ENCODE peak calls at places on chromosome 12, in five cellular contexts. E, W, L, B and T are unnamed samples.

GRCh38 chr12:23729354-23729753 is 220.1 kb downstream of the SOX5 start:
- DNase-seq in E (no peak), W (no peak), L (no peak), B (no peak), T (no peak)

GRCh38 chr12:58253663-58254062 is 312.3 kb downstream of the ATP23 start:
- DNase-seq in E (peak; percentile 66), W (no peak), L (no peak), B (no peak), T (no peak)

GRCh38 chr12:720231-720941 is 32.0 kb upstream of the WNK1 start:
- DNase-seq in E (no peak), W (no peak), L (no peak), B (no peak), T (no peak)

GRCh38 chr12:43069768-43070221 is 480.2 kb upstream of the PRICKLE1 start:
- DNase-seq in E (peak; percentile 55), W (no peak), L (no peak), B (no peak), T (no peak)

GRCh38 chr12:26434299-26434915 is 239.0 kb downstream of the SSPN start:
- DNase-seq in E (peak; percentile 75), W (peak; percentile 10), L (peak; percentile 71), B (no peak), T (peak; percentile 41)

GRCh38 chr12:53530920-53531319 is 23.6 kb upstream of the NPFF start:
- DNase-seq in E (peak; percentile 72), W (no peak), L (no peak), B (no peak), T (no peak)

GRCh38 chr12:52186135-52186840 is 5.5 kb downstream of the KRT80 start:
- DNase-seq in E (peak; percentile 88), W (no peak), L (no peak), B (no peak), T (no peak)

GRCh38 chr12:74980510-74980909 is 229.1 kb downstream of the KCNC2 start:
- DNase-seq in E (no peak), W (no peak), L (no peak), B (no peak), T (no peak)

GRCh38 chr12:26369588-26369987 is 174.2 kb downstream of the SSPN start:
- DNase-seq in E (peak; percentile 86), W (no peak), L (peak; percentile 63), B (no peak), T (no peak)

GRCh38 chr12:45893240-45893639 is 97.1 kb downstream of the SCAF11 start:
- DNase-seq in E (peak; percentile 8), W (no peak), L (peak; percentile 73), B (no peak), T (no peak)

GRCh38 chr12:92445253-92446081 is 257.3 kb upstream of the PLEKHG7 start:
- DNase-seq in E (no peak), W (peak; percentile 47), L (no peak), B (no peak), T (no peak)

GRCh38 chr12:563250-563781 is 99.9 kb downstream of the NINJ2 start:
- DNase-seq in E (no peak), W (no peak), L (no peak), B (no peak), T (no peak)

GRCh38 chr12:96177013-96177412 is 17.2 kb upstream of the ELK3 start:
- DNase-seq in E (peak; percentile 79), W (no peak), L (no peak), B (no peak), T (no peak)

GRCh38 chr12:59185291-59185690 is 265.0 kb upstream of the LRIG3 start:
- DNase-seq in E (no peak), W (no peak), L (no peak), B (no peak), T (no peak)

GRCh38 chr12:56682323-56682722 is 5.8 kb downstream of the PTGES3 start:
- DNase-seq in E (no peak), W (no peak), L (no peak), B (no peak), T (no peak)

GRCh38 chr12:116916714-116917114 is 6.0 kb downstream of the FBXW8 start:
- DNase-seq in E (peak; percentile 78), W (peak; percentile 9), L (no peak), B (no peak), T (no peak)

GRCh38 chr12:114166360-114166759 is 200.2 kb upstream of the RBM19 start:
- DNase-seq in E (peak; percentile 83), W (no peak), L (peak; percentile 82), B (no peak), T (peak; percentile 62)

GRCh38 chr12:37548266-37548805 is 768.2 kb upstream of the ALG10B start:
- DNase-seq in E (no peak), W (no peak), L (no peak), B (no peak), T (no peak)

GRCh38 chr12:124651508-124652273 is 84.3 kb upstream of the NCOR2 start:
- DNase-seq in E (peak; percentile 70), W (no peak), L (no peak), B (no peak), T (no peak)

GRCh38 chr12:6294533-6295186 is 15.8 kb upstream of the PLEKHG6 start:
- DNase-seq in E (no peak), W (peak; percentile 49), L (no peak), B (no peak), T (no peak)

GRCh38 chr12:31035226-31035625 is 38.4 kb upstream of the DDX11 start:
- DNase-seq in E (peak; percentile 26), W (no peak), L (no peak), B (no peak), T (no peak)

GRCh38 chr12:105983622-105984325 is 155.0 kb downstream of the NUAK1 start:
- DNase-seq in E (peak; percentile 75), W (no peak), L (no peak), B (no peak), T (no peak)

GRCh38 chr12:71504471-71504852 is 64.9 kb downstream of the LGR5 start:
- DNase-seq in E (no peak), W (no peak), L (peak; percentile 62), B (no peak), T (no peak)

GRCh38 chr12:132633398-132633797 is 14.8 kb downstream of the P2RX2 start:
- DNase-seq in E (no peak), W (no peak), L (no peak), B (no peak), T (no peak)

GRCh38 chr12:93135286-93136239 is 206.5 kb upstream of the EEA1 start:
- DNase-seq in E (peak; percentile 71), W (no peak), L (no peak), B (no peak), T (no peak)

GRCh38 chr12:726281-727140 is 25.9 kb upstream of the WNK1 start:
- DNase-seq in E (no peak), W (no peak), L (no peak), B (no peak), T (no peak)

GRCh38 chr12:55929306-55929791 is 1.6 kb upstream of the DGKA start:
- DNase-seq in E (no peak), W (peak; percentile 75), L (no peak), B (no peak), T (no peak)

GRCh38 chr12:111616177-111616623 is 17.1 kb upstream of the ATXN2 start:
- DNase-seq in E (peak; percentile 72), W (peak; percentile 12), L (no peak), B (no peak), T (no peak)

GRCh38 chr12:72677187-72677586 is 405.0 kb downstream of the TRHDE start:
- DNase-seq in E (no peak), W (no peak), L (no peak), B (no peak), T (no peak)

GRCh38 chr12:31845613-31846321 is 113.4 kb upstream of the RESF1 start:
- DNase-seq in E (no peak), W (no peak), L (no peak), B (no peak), T (no peak)

GRCh38 chr12:124315316-124315924 is 20.5 kb downstream of the RFLNA start:
- DNase-seq in E (no peak), W (no peak), L (no peak), B (no peak), T (no peak)

GRCh38 chr12:49944718-49945117 is 5.8 kb upstream of the AQP2 start:
- DNase-seq in E (no peak), W (no peak), L (no peak), B (no peak), T (no peak)

GRCh38 chr12:13000616-13000934 is 510 bp upstream of the HEBP1 start:
- DNase-seq in E (peak; percentile 58), W (no peak), L (peak; percentile 79), B (no peak), T (no peak)

GRCh38 chr12:13001725-13002040 is 1.6 kb upstream of the HEBP1 start:
- DNase-seq in E (no peak), W (no peak), L (no peak), B (no peak), T (no peak)

GRCh38 chr12:12999959-13000615 is at the start of gene HEBP1:
- DNase-seq in E (peak; percentile 97), W (peak; percentile 98), L (peak; percentile 95), B (peak; percentile 90), T (peak; percentile 98)

GRCh38 chr12:13002301-13003097 is 2.4 kb upstream of the HEBP1 start:
- DNase-seq in E (no peak), W (no peak), L (no peak), B (no peak), T (no peak)

GRCh38 chr12:13000935-13001724 is 1.1 kb upstream of the HEBP1 start:
- DNase-seq in E (peak; percentile 87), W (peak; percentile 46), L (peak; percentile 89), B (no peak), T (peak; percentile 59)
- TF ChIP-seq CTCF in E (no peak), W (peak; percentile 40), L (peak; percentile 51), B (no peak), T (no peak)

GRCh38 chr12:122834229-122834920 is 882 bp upstream of the HIP1R start:
- DNase-seq in E (peak; percentile 85), W (peak; percentile 55), L (peak; percentile 95), B (no peak), T (peak; percentile 80)
- TF ChIP-seq CTCF in E (no peak), W (peak; percentile 10), L (peak; percentile 27), B (no peak), T (no peak)

DNA sequence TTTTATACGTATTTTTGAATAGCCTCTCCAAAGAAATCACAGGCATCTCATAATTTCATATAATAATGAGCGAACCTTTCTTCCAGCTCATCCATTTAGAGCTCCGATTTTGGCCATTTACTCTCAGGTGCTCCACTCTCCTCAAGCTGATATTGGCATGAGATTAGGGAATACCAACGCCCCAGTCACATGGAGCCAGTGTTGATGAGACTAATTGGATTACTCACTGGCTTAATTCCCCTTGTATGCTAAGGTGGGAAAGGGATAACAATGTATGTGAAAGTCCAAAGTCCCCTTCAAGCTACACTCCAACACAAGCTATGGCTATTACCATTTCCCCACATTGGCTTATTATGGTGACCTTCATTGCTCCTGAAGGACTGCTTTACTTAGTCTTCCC is 76.6 kb upstream of the NAV3 start:
- DNase-seq in E (no peak), W (no peak), L (peak; percentile 73), B (no peak), T (no peak)
- TF ChIP-seq CTCF in E (no peak), W (no peak), L (no peak), B (no peak), T (no peak)

GRCh38 chr12:110028323-110028722 is 20.0 kb downstream of the C12orf76 start:
- DNase-seq in E (no peak), W (no peak), L (no peak), B (no peak), T (no peak)

GRCh38 chr12:110020956-110021355 is 21.7 kb downstream of the ANKRD13A start:
- DNase-seq in E (peak; percentile 60), W (no peak), L (no peak), B (no peak), T (no peak)

GRCh38 chr12:110023634-110024023 is 24.4 kb downstream of the ANKRD13A start:
- DNase-seq in E (no peak), W (no peak), L (no peak), B (no peak), T (no peak)

GRCh38 chr12:110022980-110023633 is 23.9 kb downstream of the ANKRD13A start:
- DNase-seq in E (peak; percentile 67), W (no peak), L (peak; percentile 7), B (no peak), T (no peak)
- TF ChIP-seq CTCF in E (no peak), W (no peak), L (no peak), B (no peak), T (no peak)